ENCODE peak calls at places on chromosomes 6 and 20, in eight cellular contexts. M is HT1080; L is lower lobe of right lung; J is H4; W is stimulated activated CD4-positive, alpha-beta T cell treated with anti-CD3 and anti-CD28 coated beads, Interleukin-2, amount 100 ng/mL, for 48 hours; A is RWPE1; R is effector CD8-positive, alpha-beta T cell; S is tibial artery. Z is an unnamed sample.

GRCh38 chr20:32451340-32451681 is 93.2 kb downstream of the ASXL1 start:
- DNase-seq in M (no peak), L (no peak), J (no peak), W (no peak), A (no peak), R (no peak), S (no peak), Z (peak)

GRCh38 chr6:137313928-137314855 is 95.0 kb upstream of the IFNGR1 start:
- DNase-seq in M (peak), L (peak), J (peak), W (peak), A (peak), R (peak), S (peak), Z (peak)

GRCh38 chr20:62618622-62619529 is 23.4 kb upstream of the SLCO4A1 start:
- DNase-seq in M (no peak), L (no peak), J (no peak), W (no peak), A (no peak), R (no peak), S (peak), Z (peak)

GRCh38 chr20:11553603-11554002 is 364.1 kb upstream of the BTBD3 start:
- DNase-seq in M (peak), L (no peak), J (peak), W (no peak), A (peak), R (no peak), S (no peak), Z (no peak)

GRCh38 chr6:94454231-94454630 is 1034.9 kb upstream of the EPHA7 start:
- DNase-seq in M (no peak), L (no peak), J (no peak), W (no peak), A (no peak), R (no peak), S (no peak), Z (no peak)

GRCh38 chr6:118648866-118649554 is 2.4 kb downstream of the CEP85L start:
- DNase-seq in M (no peak), L (no peak), J (no peak), W (no peak), A (no peak), R (no peak), S (no peak), Z (no peak)

GRCh38 chr6:133467231-133467981 is 226.2 kb downstream of the EYA4 start:
- DNase-seq in M (no peak), L (no peak), J (no peak), W (no peak), A (no peak), R (no peak), S (no peak), Z (no peak)

GRCh38 chr6:3068329-3069223 is at the start of gene RIPK1:
- DNase-seq in M (peak), L (peak), J (peak), W (peak), A (peak), R (peak), S (peak), Z (peak)

GRCh38 chr20:41175201-41175651 is 37.9 kb downstream of the PLCG1 start:
- DNase-seq in M (no peak), L (no peak), J (no peak), W (no peak), A (no peak), R (no peak), S (no peak), Z (peak)

GRCh38 chr6:53651149-53651763 is 14.3 kb downstream of the KLHL31 start:
- DNase-seq in M (peak), L (peak), J (peak), W (peak), A (peak), R (peak), S (peak), Z (peak)

GRCh38 chr20:986733-987355 is 15.3 kb downstream of the RSPO4 start:
- DNase-seq in M (peak), L (no peak), J (peak), W (no peak), A (peak), R (no peak), S (no peak), Z (no peak)

GRCh38 chr6:30207619-30208295 is 5.4 kb downstream of the TRIM26 start:
- DNase-seq in M (no peak), L (no peak), J (no peak), W (no peak), A (peak), R (no peak), S (no peak), Z (no peak)

GRCh38 chr20:6081236-6081635 is 27.4 kb upstream of the LRRN4 start:
- DNase-seq in M (peak), L (no peak), J (no peak), W (no peak), A (no peak), R (no peak), S (no peak), Z (no peak)

GRCh38 chr20:24208652-24209051 is 220.1 kb upstream of the GGTLC1 start:
- DNase-seq in M (no peak), L (no peak), J (no peak), W (no peak), A (no peak), R (no peak), S (no peak), Z (no peak)

GRCh38 chr20:62063981-62064787 is 1.5 kb downstream of the TAF4 start:
- DNase-seq in M (no peak), L (peak), J (no peak), W (no peak), A (peak), R (no peak), S (no peak), Z (peak)

GRCh38 chr20:9203081-9203447 is 134.2 kb downstream of the PLCB4 start:
- DNase-seq in M (peak), L (no peak), J (no peak), W (no peak), A (no peak), R (no peak), S (no peak), Z (no peak)

GRCh38 chr20:57513199-57513598 is 11.7 kb downstream of the CTCFL start:
- DNase-seq in M (peak), L (no peak), J (peak), W (no peak), A (no peak), R (no peak), S (no peak), Z (no peak)

GRCh38 chr6:44203955-44204354 is 12.8 kb upstream of the MYMX start:
- DNase-seq in M (no peak), L (no peak), J (no peak), W (no peak), A (no peak), R (no peak), S (no peak), Z (no peak)

GRCh38 chr6:10351678-10352220 is 63.1 kb downstream of the TFAP2A start:
- DNase-seq in M (no peak), L (no peak), J (no peak), W (no peak), A (no peak), R (no peak), S (no peak), Z (no peak)

Z was measured in left ventricle myocardium superior.